ENCODE peak calls at places on chromosome 6, in five cellular contexts. X, W, S, C and I are unnamed samples.

GRCh38 chr6:138082232-138082631 is 25.0 kb downstream of the PERP start:
- DNase-seq in C (no peak), S (no peak), W (no peak), X (no peak), I (no peak)

GRCh38 chr6:30981942-30982772 is 1.4 kb upstream of the MUC21 start:
- DNase-seq in S (no peak), C (no peak), W (peak; percentile 43), X (peak; percentile 37), I (peak; percentile 64)

GRCh38 chr6:80183019-80183418 is 76.5 kb downstream of the BCKDHB start:
- DNase-seq in C (no peak), X (no peak), S (no peak), W (no peak), I (no peak)

GRCh38 chr6:74115674-74116073 is 419.7 kb downstream of the CD109 start:
- DNase-seq in X (no peak), C (no peak), W (no peak), S (no peak), I (no peak)

GRCh38 chr6:33288942-33289783 is at the start of the genes PFDN6 and WDR46:
- DNase-seq in W (peak; percentile 90), S (peak; percentile 88), X (peak; percentile 95), C (peak; percentile 89), I (peak; percentile 86)

GRCh38 chr6:80434951-80435350 is 328.5 kb downstream of the BCKDHB start:
- DNase-seq in W (no peak), S (no peak), C (no peak), X (no peak), I (no peak)

GRCh38 chr6:14722001-14722567 is 523.8 kb upstream of the JARID2 start:
- DNase-seq in X (no peak), W (no peak), S (no peak), C (no peak), I (no peak)

GRCh38 chr6:169778646-169779045 is 27.2 kb downstream of the ERMARD start:
- DNase-seq in C (no peak), X (no peak), S (no peak), W (no peak), I (no peak)

GRCh38 chr6:155142163-155142901 is 121.5 kb upstream of the CLDN20 start:
- DNase-seq in W (no peak), S (no peak), C (no peak), X (no peak), I (no peak)

GRCh38 chr6:39964094-39964493 is 29.8 kb upstream of the MOCS1 start:
- DNase-seq in S (no peak), W (no peak), C (no peak), X (no peak), I (no peak)

GRCh38 chr6:150201791-150202329 is 59.0 kb downstream of the PPP1R14C start:
- DNase-seq in X (no peak), W (no peak), C (no peak), S (no peak), I (no peak)

GRCh38 chr6:161422710-161423109 is 148.8 kb upstream of the AGPAT4 start:
- DNase-seq in C (no peak), W (no peak), X (no peak), S (no peak), I (no peak)

GRCh38 chr6:129501401-129502051 is 208.5 kb downstream of the ARHGAP18 start:
- DNase-seq in X (peak; percentile 79), C (no peak), W (peak; percentile 67), S (no peak), I (peak; percentile 61)

DNA sequence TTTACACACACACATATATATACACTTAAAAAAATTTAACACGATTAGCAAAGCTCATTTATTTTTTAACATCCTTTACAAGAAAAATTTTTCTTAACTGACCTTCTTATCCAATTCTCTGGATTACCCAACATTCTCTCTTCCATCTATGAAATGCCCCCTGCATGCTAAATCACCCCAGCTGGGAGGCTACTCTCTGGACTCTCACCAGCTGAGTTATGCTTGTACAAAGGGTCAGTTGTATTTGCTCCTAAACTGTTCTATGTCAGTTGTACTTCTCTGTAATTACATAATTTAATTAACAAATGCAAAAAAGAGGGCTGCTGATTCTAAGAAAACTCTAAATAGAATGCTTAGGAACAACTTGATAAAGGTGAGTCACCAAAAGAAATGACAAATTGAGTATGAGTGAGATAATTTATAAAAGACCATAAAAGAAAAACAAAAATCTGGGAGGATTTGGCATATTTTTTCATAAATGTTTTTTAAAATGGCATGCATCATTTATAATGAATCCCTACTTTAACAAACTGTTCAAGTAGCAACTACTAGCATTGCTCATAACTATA is 120.5 kb downstream of the KIF13A start:
- DNase-seq in X (peak; percentile 47), W (no peak), S (no peak), C (no peak), I (no peak)
- TF ChIP-seq FOXM1 in X (no peak), W (no peak), S (no peak), C (no peak), I (no peak)

DNA sequence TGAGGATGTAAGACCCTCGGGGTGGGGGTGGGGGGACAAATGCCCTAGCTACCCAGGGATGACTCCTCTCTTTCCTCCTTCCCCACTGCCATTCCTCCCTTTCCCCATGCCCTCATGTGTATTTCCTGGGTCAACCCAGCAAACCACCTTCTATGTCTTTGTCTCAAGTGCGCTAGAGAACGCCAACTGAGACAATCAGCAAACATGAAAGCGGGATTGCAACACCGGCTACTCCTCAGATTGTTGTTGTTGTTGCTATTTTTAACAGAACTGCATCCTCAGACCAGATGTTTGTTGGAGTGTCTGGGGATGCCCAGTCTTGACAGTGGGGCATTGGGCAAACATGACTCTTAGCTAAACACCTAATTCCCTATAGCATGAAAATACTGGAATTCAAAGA is 39.3 kb upstream of the HIVEP1 start:
- DNase-seq in W (no peak), X (no peak), C (no peak), S (no peak), I (no peak)
- TF ChIP-seq FOXM1 in W (no peak), X (no peak), C (no peak), S (no peak), I (no peak)

GRCh38 chr6:37182736-37183590 is 13.0 kb downstream of the PIM1 start:
- DNase-seq in X (no peak), W (peak; percentile 65), S (no peak), C (peak; percentile 32), I (no peak)
- TF ChIP-seq FOXM1 in X (no peak), W (no peak), S (no peak), C (no peak), I (no peak)

GRCh38 chr6:157240059-157240959 is 83.0 kb downstream of the TMEM242 start:
- DNase-seq in S (no peak), C (no peak), X (peak; percentile 37), W (peak; percentile 87), I (peak; percentile 66)
- TF ChIP-seq FOXM1 in S (no peak), C (no peak), X (no peak), W (no peak), I (no peak)

GRCh38 chr6:134577998-134578397 is 260.1 kb upstream of the SGK1 start:
- DNase-seq in S (no peak), C (no peak), W (no peak), X (no peak), I (peak; percentile 27)
- TF ChIP-seq FOXM1 in S (no peak), C (no peak), W (no peak), X (no peak), I (no peak)